ENCODE peak calls at places on chromosomes 7 and 10, in five cellular contexts. W is GM04504; L is stimulated activated naive B cell treated with anti-CD40 and anti-IgM and Interleukin-4, amounts not matched to agents 10 μg/mL and 1 μg/mL and 100 μg/mL, for 72 hours; U is amygdala; F is hepatic stellate cell. S is an unnamed sample.

GRCh38 chr7:73478549-73478948 is 43.5 kb downstream of the BAZ1B start:
- DNase-seq in W (no peak), L (no peak), F (no peak), U (no peak), S (no peak)

GRCh38 chr10:94292448-94293118 is 70.2 kb downstream of the NOC3L start:
- DNase-seq in L (no peak), U (no peak), W (peak), F (peak), S (no peak)

GRCh38 chr7:18037609-18038008 is 10.0 kb upstream of the PRPS1L1 start:
- DNase-seq in F (no peak), W (no peak), U (no peak), L (no peak), S (no peak)

GRCh38 chr10:47350671-47351640 is 2.8 kb downstream of the RBP3 start:
- DNase-seq in W (no peak), F (no peak), U (no peak), L (no peak), S (no peak)

GRCh38 chr10:103599211-103599610 is 105.7 kb downstream of the NEURL1 start:
- DNase-seq in W (no peak), F (no peak), U (peak), L (no peak), S (no peak)

GRCh38 chr10:76397210-76397881 is 965.9 kb downstream of the LRMDA start:
- DNase-seq in U (no peak), F (peak), W (no peak), L (no peak), S (no peak)

GRCh38 chr7:42414961-42415505 is 178.0 kb upstream of the GLI3 start:
- DNase-seq in L (no peak), F (no peak), W (no peak), U (no peak), S (no peak)

GRCh38 chr7:73986158-73986631 is 41.8 kb upstream of the ELN start:
- DNase-seq in U (no peak), L (no peak), W (no peak), F (no peak), S (no peak)

GRCh38 chr10:113397031-113397430 is 155.8 kb upstream of the HABP2 start:
- DNase-seq in W (no peak), F (no peak), U (no peak), L (no peak), S (no peak)

GRCh38 chr7:54394877-54395276 is 147.3 kb upstream of the VSTM2A start:
- DNase-seq in L (no peak), F (no peak), W (no peak), U (no peak), S (no peak)

GRCh38 chr10:96889415-96890171 is 57.5 kb downstream of the LCOR start:
- DNase-seq in W (no peak), F (no peak), L (no peak), U (no peak), S (no peak)

GRCh38 chr7:110534241-110534931 is 556.5 kb upstream of the LRRN3 start:
- DNase-seq in F (no peak), L (no peak), U (no peak), W (peak), S (no peak)

GRCh38 chr7:35370694-35371093 is 116.8 kb upstream of the TBX20 start:
- DNase-seq in U (no peak), L (no peak), W (no peak), F (no peak), S (no peak)

GRCh38 chr10:114064151-114065045 is 20.7 kb downstream of the ADRB1 start:
- DNase-seq in F (no peak), U (no peak), W (no peak), L (no peak), S (no peak)

GRCh38 chr7:1220000-1220726 is 12.5 kb upstream of the UNCX start:
- DNase-seq in L (no peak), U (no peak), F (no peak), W (no peak), S (no peak)

GRCh38 chr7:138186951-138187351 is 110.7 kb downstream of the AKR1D1 start:
- DNase-seq in F (peak), W (no peak), L (no peak), U (no peak), S (no peak)

GRCh38 chr7:21357146-21358097 is 70.5 kb upstream of the SP4 start:
- DNase-seq in L (no peak), F (no peak), W (no peak), U (no peak), S (no peak)

GRCh38 chr7:123208793-123209192 is 9.0 kb upstream of the SLC13A1 start:
- DNase-seq in W (no peak), U (no peak), F (no peak), L (no peak), S (no peak)

GRCh38 chr7:46812047-46812672 is 769.8 kb downstream of the TNS3 start:
- DNase-seq in U (no peak), W (peak), F (no peak), L (no peak), S (no peak)

GRCh38 chr7:78149787-78150186 is 351.2 kb downstream of the PHTF2 start:
- DNase-seq in U (no peak), L (no peak), W (peak), F (peak), S (no peak)

GRCh38 chr7:74275401-74275881 is 13.8 kb upstream of the CLIP2 start:
- DNase-seq in U (no peak), W (no peak), F (no peak), L (no peak), S (no peak)

GRCh38 chr7:111987115-111987826 is 218.9 kb downstream of the DOCK4 start:
- DNase-seq in W (peak), U (no peak), L (no peak), F (peak), S (no peak)

GRCh38 chr7:117780832-117781231 is 92.4 kb downstream of the CTTNBP2 start:
- DNase-seq in U (no peak), L (no peak), F (peak), W (no peak), S (no peak)

GRCh38 chr7:45173596-45174327 is 16.2 kb downstream of the RAMP3 start:
- DNase-seq in L (no peak), U (no peak), F (no peak), W (no peak), S (no peak)

GRCh38 chr7:7330997-7331396 is 148.7 kb downstream of the C1GALT1 start:
- DNase-seq in L (no peak), U (no peak), F (no peak), W (peak), S (no peak)

GRCh38 chr10:102945449-102945848 is 27.4 kb downstream of the CNNM2 start:
- DNase-seq in L (no peak), U (no peak), W (no peak), F (no peak), S (no peak)

GRCh38 chr10:77922551-77923179 is 3.9 kb downstream of the DLG5 start:
- DNase-seq in F (no peak), W (no peak), L (no peak), U (no peak), S (no peak)

GRCh38 chr10:114174462-114175190 is 623 bp upstream of the CCDC186 start:
- DNase-seq in W (no peak), U (no peak), L (no peak), F (peak), S (peak)

GRCh38 chr7:148883233-148884048 is 650 bp downstream of the EZH2 start:
- DNase-seq in L (peak), W (no peak), F (peak), U (peak), S (peak)

GRCh38 chr10:128530301-128530700 is 404.1 kb upstream of the MKI67 start:
- DNase-seq in W (no peak), U (no peak), F (no peak), L (no peak), S (no peak)

GRCh38 chr7:101580596-101580995 is 48.5 kb downstream of the MYL10 start:
- DNase-seq in W (no peak), F (no peak), L (no peak), U (no peak), S (no peak)

S was measured in left lung.